ENCODE peak calls at places on chromosomes 12 and 14, in nine cellular contexts. P is right cardiac atrium, H is heart left ventricle, L is PC-3, W is MM.1S, I is kidney epithelial cell, K is ovary, Z is GM23248, S is HFF-Myc. E is an unnamed sample.
A peak's percentile ranks its signal among the peaks of the same experiment; 100 is the strongest.

GRCh38 chr14:73815849-73816816 is 35.5 kb upstream of the PTGR2 start:
- DNase-seq in L (no peak), I (no peak), H (no peak), K (no peak), P (no peak), S (no peak), Z (no peak), W (no peak), E (no peak)

GRCh38 chr12:54184024-54184805 is 4.6 kb downstream of the SMUG1 start:
- DNase-seq in W (no peak), S (no peak), H (no peak), P (no peak), Z (no peak), I (no peak), K (no peak), L (no peak), E (no peak)

GRCh38 chr14:61476737-61477410 is 155.5 kb downstream of the PRKCH start:
- DNase-seq in I (peak; percentile 53), Z (peak; percentile 85), P (peak; percentile 46), L (no peak), S (peak; percentile 65), H (no peak), W (no peak), K (no peak), E (peak; percentile 47)

GRCh38 chr12:104374806-104375205 is 71.3 kb downstream of the EID3 start:
- DNase-seq in W (no peak), L (no peak), S (no peak), P (no peak), K (no peak), I (no peak), H (no peak), Z (no peak), E (no peak)

GRCh38 chr14:24315243-24315806 is 4.0 kb downstream of the LTB4R start:
- DNase-seq in W (no peak), K (no peak), S (no peak), H (peak; percentile 24), L (no peak), Z (no peak), P (no peak), I (no peak), E (no peak)

GRCh38 chr14:76203086-76204001 is 51.6 kb downstream of the GPATCH2L start:
- DNase-seq in K (peak; percentile 49), I (peak; percentile 93), W (no peak), P (peak; percentile 33), Z (peak; percentile 92), L (peak; percentile 88), S (peak; percentile 74), H (peak; percentile 27), E (peak; percentile 53)

GRCh38 chr14:67833403-67833802 is 13.8 kb downstream of the RAD51B start:
- DNase-seq in S (no peak), L (peak; percentile 41), Z (no peak), W (no peak), I (no peak), P (no peak), H (no peak), K (no peak), E (no peak)

GRCh38 chr12:46217686-46218508 is 50.9 kb downstream of the SLC38A1 start:
- DNase-seq in W (peak; percentile 72), S (no peak), L (no peak), H (no peak), I (no peak), P (no peak), K (no peak), Z (no peak), E (no peak)

GRCh38 chr12:131982041-131982440 is 32.3 kb downstream of the EP400 start:
- DNase-seq in L (no peak), I (no peak), K (no peak), P (no peak), Z (no peak), S (no peak), W (no peak), H (no peak), E (no peak)

GRCh38 chr12:11653215-11653753 is 3.8 kb downstream of the ETV6 start:
- DNase-seq in K (no peak), P (no peak), S (no peak), L (no peak), H (no peak), Z (peak; percentile 23), I (no peak), W (no peak), E (no peak)

GRCh38 chr12:19965196-19966038 is 402.9 kb upstream of the PDE3A start:
- DNase-seq in S (no peak), Z (no peak), H (no peak), W (no peak), I (no peak), L (no peak), K (no peak), P (no peak), E (no peak)

GRCh38 chr14:57317248-57317833 is 48.6 kb downstream of the AP5M1 start:
- DNase-seq in K (peak; percentile 57), I (peak; percentile 29), W (peak; percentile 45), S (peak; percentile 50), H (peak; percentile 45), L (peak; percentile 99), Z (peak; percentile 80), P (peak; percentile 63), E (peak; percentile 90)

GRCh38 chr14:68656452-68656851 is 136.4 kb downstream of the ZFP36L1 start:
- DNase-seq in Z (no peak), K (no peak), H (no peak), L (no peak), P (no peak), I (no peak), W (no peak), S (no peak), E (no peak)

GRCh38 chr14:23469906-23470403 is 452 bp downstream of the NGDN start:
- DNase-seq in Z (peak; percentile 67), I (no peak), H (no peak), L (no peak), W (no peak), P (no peak), S (no peak), K (no peak), E (peak; percentile 19)

GRCh38 chr14:105144666-105145380 is 23.8 kb downstream of the JAG2 start:
- DNase-seq in I (no peak), Z (no peak), K (no peak), P (peak; percentile 10), W (no peak), L (no peak), S (no peak), H (no peak), E (no peak)

GRCh38 chr12:115871714-115872113 is 405.8 kb downstream of the MED13L start:
- DNase-seq in I (no peak), S (peak; percentile 54), Z (peak; percentile 50), P (no peak), W (no peak), H (no peak), L (peak; percentile 72), K (no peak), E (peak; percentile 49)

DNA sequence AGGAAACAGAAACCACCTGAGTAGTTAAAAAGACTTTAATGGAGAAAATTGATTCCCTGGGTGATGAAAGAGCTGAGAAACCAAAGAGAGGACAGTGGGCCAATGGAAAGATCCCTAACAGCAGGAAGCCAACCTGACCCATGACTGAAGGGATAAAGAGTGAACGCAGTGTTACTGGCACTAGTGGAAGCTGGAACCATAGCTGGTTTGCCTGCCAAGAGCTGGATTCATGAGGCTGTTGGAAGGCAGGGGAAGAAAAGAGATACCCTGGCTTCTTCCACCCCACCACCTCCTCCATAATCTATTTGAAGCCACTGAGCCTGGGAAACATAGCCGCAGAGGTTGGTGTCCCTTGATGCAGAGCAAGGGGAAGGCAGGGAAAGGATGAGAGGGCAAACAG is 125.5 kb upstream of the PRKD1 start:
- DNase-seq in H (no peak), Z (no peak), S (no peak), W (no peak), I (no peak), P (no peak), K (no peak), L (no peak), E (no peak)
- H3K4me3 ChIP-seq in H (no peak overlapping the region), Z (no peak overlapping the region), S (no peak overlapping the region), W (no peak overlapping the region), I (no peak overlapping the region), P (no peak overlapping the region), K (no peak overlapping the region), L (no peak overlapping the region), E (no peak overlapping the region)

DNA sequence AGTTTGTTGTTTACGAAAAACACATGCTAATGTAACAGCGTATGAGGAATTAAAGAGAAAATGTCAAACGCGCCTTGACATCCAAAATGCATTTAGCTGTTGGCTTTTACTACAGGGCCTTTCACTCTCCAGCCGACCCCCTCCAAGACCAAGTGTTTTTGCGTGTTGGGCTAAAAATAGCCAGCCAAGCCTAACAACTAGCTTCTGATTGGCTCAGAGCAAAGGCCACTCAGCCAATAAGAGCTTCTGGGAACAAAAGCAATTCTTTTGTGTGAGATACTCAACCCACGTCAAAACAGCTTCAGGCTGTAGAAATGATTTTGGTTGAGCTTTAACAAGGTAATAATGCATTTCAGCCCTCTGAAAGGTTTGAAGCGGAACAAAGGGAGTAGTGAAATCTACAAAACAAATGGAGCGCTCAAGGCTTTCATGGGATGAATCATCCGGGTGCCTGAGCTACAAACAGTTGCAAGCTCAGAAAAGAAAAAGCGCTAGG is 198.7 kb upstream of the DCN start:
- DNase-seq in W (no peak), I (peak; percentile 91), S (peak; percentile 82), P (peak; percentile 30), K (peak; percentile 52), H (peak; percentile 52), Z (peak; percentile 85), L (peak; percentile 40), E (peak; percentile 84)
- H3K4me3 ChIP-seq in W (no peak overlapping the region), I (no peak overlapping the region), S (peak overlapping the region; percentile 43), P (peak overlapping the region; percentile 53), K (peak overlapping the region; percentile 19), H (peak overlapping the region; percentile 48), Z (peak overlapping the region; percentile 87), L (peak overlapping the region; percentile 49), E (peak overlapping the region; percentile 26)

GRCh38 chr12:14418526-14418925 is 53.0 kb downstream of the ATF7IP start:
- DNase-seq in I (no peak), H (no peak), L (peak; percentile 33), W (no peak), S (no peak), P (no peak), Z (peak; percentile 56), K (no peak), E (no peak)
- H3K4me3 ChIP-seq in I (no peak overlapping the region), H (peak overlapping the region; percentile 29), L (no peak overlapping the region), W (no peak overlapping the region), S (no peak overlapping the region), P (peak overlapping the region; percentile 25), Z (peak overlapping the region; percentile 24), K (no peak overlapping the region), E (no peak overlapping the region)

GRCh38 chr14:102527255-102528232 is 18.0 kb upstream of the ANKRD9 start:
- DNase-seq in S (no peak), L (peak; percentile 94), I (no peak), K (no peak), P (no peak), Z (peak; percentile 50), W (no peak), H (no peak), E (peak; percentile 37)

GRCh38 chr14:102523200-102524025 is 13.8 kb upstream of the ANKRD9 start:
- DNase-seq in S (no peak), W (no peak), I (no peak), L (no peak), H (no peak), K (no peak), Z (no peak), P (no peak), E (peak; percentile 14)

GRCh38 chr14:102525213-102526143 is 15.9 kb upstream of the ANKRD9 start:
- DNase-seq in I (no peak), H (no peak), P (no peak), S (no peak), K (no peak), L (peak; percentile 82), W (peak; percentile 28), Z (peak; percentile 76), E (peak; percentile 67)

GRCh38 chr14:102524026-102524450 is 14.5 kb upstream of the ANKRD9 start:
- DNase-seq in W (no peak), P (no peak), Z (no peak), S (no peak), H (peak; percentile 29), L (no peak), K (no peak), I (no peak), E (no peak)

GRCh38 chr14:102524451-102525212 is 15.1 kb upstream of the ANKRD9 start:
- DNase-seq in W (peak; percentile 89), S (peak; percentile 97), K (peak; percentile 98), P (peak; percentile 100), H (peak; percentile 100), L (peak; percentile 99), I (peak; percentile 96), Z (peak; percentile 100), E (peak; percentile 99)
- H3K4me3 ChIP-seq in W (peak overlapping the region; percentile 69), S (peak overlapping the region; percentile 59), K (peak overlapping the region; percentile 58), P (peak overlapping the region; percentile 62), H (peak overlapping the region; percentile 72), L (peak overlapping the region; percentile 68), I (peak overlapping the region; percentile 54), Z (peak overlapping the region; percentile 76), E (peak overlapping the region; percentile 28)